ENCODE peak calls at places on chromosomes 12 and 14, in eight cellular contexts. One of them, this sample, is unnamed.

GRCh38 chr14:71783786-71784185 is 148.4 kb upstream of the RGS6 start:
- DNase-seq in psoas muscle: no peak
- DNase-seq in GM20000: no peak
- DNase-seq in glutamatergic neuron: no peak
- DNase-seq in H9: no peak
- DNase-seq in CD4-positive, alpha-beta T cell: no peak
- DNase-seq in MM.1S: no peak
- DNase-seq in epithelial cell of proximal tubule: no peak
- DNase-seq in this sample: no peak

GRCh38 chr14:74403619-74404417 is 22.2 kb downstream of the SYNDIG1L start:
- DNase-seq in MM.1S: no peak
- DNase-seq in glutamatergic neuron: no peak
- DNase-seq in CD4-positive, alpha-beta T cell: no peak
- DNase-seq in psoas muscle: no peak
- DNase-seq in epithelial cell of proximal tubule: no peak
- DNase-seq in GM20000: no peak
- DNase-seq in H9: no peak
- DNase-seq in this sample: no peak

GRCh38 chr12:32476446-32476845 is 77.1 kb downstream of the FGD4 start:
- DNase-seq in glutamatergic neuron: no peak
- DNase-seq in CD4-positive, alpha-beta T cell: no peak
- DNase-seq in GM20000: no peak
- DNase-seq in psoas muscle: no peak
- DNase-seq in H9: no peak
- DNase-seq in MM.1S: no peak
- DNase-seq in epithelial cell of proximal tubule: no peak
- DNase-seq in this sample: no peak

GRCh38 chr12:104620761-104621531 is 164.2 kb downstream of the CHST11 start:
- DNase-seq in CD4-positive, alpha-beta T cell: no peak
- DNase-seq in epithelial cell of proximal tubule: no peak
- DNase-seq in psoas muscle: no peak
- DNase-seq in H9: no peak
- DNase-seq in MM.1S: no peak
- DNase-seq in GM20000: no peak
- DNase-seq in glutamatergic neuron: no peak
- DNase-seq in this sample: no peak

GRCh38 chr14:77761205-77761931 is 412 bp upstream of the SNW1 start:
- DNase-seq in GM20000: no peak
- DNase-seq in MM.1S: no peak
- DNase-seq in H9: peak; percentile 64
- DNase-seq in psoas muscle: peak; percentile 40
- DNase-seq in CD4-positive, alpha-beta T cell: no peak
- DNase-seq in glutamatergic neuron: peak; percentile 26
- DNase-seq in epithelial cell of proximal tubule: peak; percentile 66
- DNase-seq in this sample: no peak

GRCh38 chr14:100593751-100594624 is 6.8 kb upstream of the BEGAIN start:
- DNase-seq in MM.1S: no peak
- DNase-seq in H9: no peak
- DNase-seq in psoas muscle: peak; percentile 5
- DNase-seq in GM20000: no peak
- DNase-seq in epithelial cell of proximal tubule: no peak
- DNase-seq in CD4-positive, alpha-beta T cell: no peak
- DNase-seq in glutamatergic neuron: peak; percentile 5
- DNase-seq in this sample: no peak

GRCh38 chr12:106245767-106246166 is 2.1 kb downstream of the CKAP4 start:
- DNase-seq in CD4-positive, alpha-beta T cell: no peak
- DNase-seq in GM20000: no peak
- DNase-seq in glutamatergic neuron: no peak
- DNase-seq in psoas muscle: peak; percentile 50
- DNase-seq in MM.1S: no peak
- DNase-seq in H9: peak; percentile 26
- DNase-seq in epithelial cell of proximal tubule: no peak
- DNase-seq in this sample: no peak

GRCh38 chr12:95940514-95940913 is 1.9 kb downstream of the CCDC38 start:
- DNase-seq in psoas muscle: no peak
- DNase-seq in H9: no peak
- DNase-seq in glutamatergic neuron: no peak
- DNase-seq in GM20000: no peak
- DNase-seq in MM.1S: no peak
- DNase-seq in epithelial cell of proximal tubule: no peak
- DNase-seq in CD4-positive, alpha-beta T cell: no peak
- DNase-seq in this sample: no peak

GRCh38 chr12:132300789-132301722 is 28.3 kb downstream of the GALNT9 start:
- DNase-seq in psoas muscle: peak; percentile 6
- DNase-seq in MM.1S: no peak
- DNase-seq in glutamatergic neuron: peak; percentile 59
- DNase-seq in CD4-positive, alpha-beta T cell: no peak
- DNase-seq in GM20000: no peak
- DNase-seq in H9: no peak
- DNase-seq in epithelial cell of proximal tubule: no peak
- DNase-seq in this sample: no peak

GRCh38 chr14:29215853-29216252 is 449.3 kb downstream of the FOXG1 start:
- DNase-seq in MM.1S: no peak
- DNase-seq in glutamatergic neuron: no peak
- DNase-seq in GM20000: no peak
- DNase-seq in H9: no peak
- DNase-seq in psoas muscle: no peak
- DNase-seq in epithelial cell of proximal tubule: no peak
- DNase-seq in CD4-positive, alpha-beta T cell: no peak
- DNase-seq in this sample: no peak

DNA sequence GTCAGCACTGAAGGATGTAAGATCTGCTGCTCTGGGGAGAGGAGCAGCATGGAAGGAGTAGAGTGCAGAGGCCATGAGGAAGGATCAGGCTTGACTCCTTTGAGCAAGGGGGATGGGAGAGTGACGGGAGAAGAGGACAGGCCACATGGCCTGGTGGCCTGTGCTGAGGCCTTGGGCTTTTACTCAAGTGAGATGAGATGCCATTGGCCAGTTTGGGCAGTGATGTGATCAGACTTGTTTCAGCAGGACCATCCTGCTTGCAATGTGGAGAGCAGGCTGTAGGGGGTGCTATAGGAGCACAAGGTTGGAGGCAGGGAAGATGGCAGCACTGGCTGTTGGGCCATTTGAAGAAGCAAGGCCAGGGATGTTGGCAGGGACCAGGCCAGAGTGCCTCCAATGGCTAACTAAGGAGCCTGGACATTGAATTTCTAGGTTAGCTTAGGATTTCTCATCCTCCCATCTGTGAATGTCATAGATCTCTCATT is 23.6 kb downstream of the FGF23 start:
- DNase-seq in H9: peak; percentile 96
- DNase-seq in GM20000: peak; percentile 36
- DNase-seq in CD4-positive, alpha-beta T cell: no peak
- DNase-seq in glutamatergic neuron: peak; percentile 81
- DNase-seq in MM.1S: peak; percentile 49
- DNase-seq in psoas muscle: peak; percentile 25
- DNase-seq in epithelial cell of proximal tubule: no peak
- DNase-seq in this sample: peak; percentile 44
- TF ChIP-seq CTCF in H9: peak; percentile 90
- TF ChIP-seq CTCF in GM20000: peak; percentile 34
- TF ChIP-seq CTCF in CD4-positive, alpha-beta T cell: peak; percentile 22
- TF ChIP-seq CTCF in glutamatergic neuron: peak; percentile 71
- TF ChIP-seq CTCF in MM.1S: peak; percentile 68
- TF ChIP-seq CTCF in psoas muscle: peak; percentile 34
- TF ChIP-seq CTCF in epithelial cell of proximal tubule: peak; percentile 59
- TF ChIP-seq CTCF in this sample: peak; percentile 53

DNA sequence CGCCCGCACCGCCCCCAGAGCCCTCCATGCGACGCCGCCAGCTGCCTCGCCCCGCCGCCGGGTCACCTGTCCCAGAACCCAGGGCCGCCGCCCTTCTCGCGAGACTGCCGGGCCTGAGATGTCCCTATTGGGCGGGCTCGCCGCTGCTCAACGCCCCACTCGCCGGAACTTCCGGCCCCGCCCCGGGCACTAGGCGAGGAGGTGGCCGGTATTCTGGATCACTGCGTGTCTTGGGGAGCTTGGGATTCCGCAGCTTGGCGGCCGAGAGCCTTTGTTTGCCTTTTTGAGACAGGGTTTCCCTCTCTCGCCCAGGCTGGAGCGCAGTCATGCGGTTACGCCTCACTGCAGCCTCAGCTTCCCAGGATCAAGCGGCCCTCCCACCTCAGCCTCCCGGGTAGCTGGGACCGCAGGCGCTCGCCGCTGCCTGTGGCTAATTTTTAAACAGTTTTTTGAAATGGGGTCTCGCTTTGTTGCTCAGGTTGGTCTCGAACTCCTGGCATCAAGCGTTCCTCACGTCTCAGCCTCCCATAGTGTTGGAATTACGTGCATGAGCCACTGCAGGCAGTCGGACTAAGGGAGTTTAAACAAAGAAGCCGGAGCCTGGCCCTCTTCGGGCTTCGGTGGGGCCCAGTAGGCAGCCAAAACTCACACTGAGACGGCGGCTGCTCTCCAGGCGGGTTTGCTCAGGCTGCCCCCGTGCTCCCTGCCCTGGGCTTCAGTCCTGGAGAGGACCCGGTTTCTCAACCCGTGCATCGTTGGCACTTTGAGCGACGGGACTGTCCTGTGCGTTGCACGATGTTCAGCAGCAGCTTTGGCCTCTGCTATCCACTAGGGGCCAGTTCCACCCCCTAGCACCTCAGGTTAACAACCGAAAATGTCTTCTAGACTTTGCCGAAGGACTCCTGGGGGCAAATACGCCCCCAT is at the start of gene SLC15A4:
- DNase-seq in CD4-positive, alpha-beta T cell: peak; percentile 79
- DNase-seq in H9: peak; percentile 98
- DNase-seq in glutamatergic neuron: peak; percentile 91
- DNase-seq in GM20000: peak; percentile 97
- DNase-seq in epithelial cell of proximal tubule: peak; percentile 35
- DNase-seq in psoas muscle: peak; percentile 98
- DNase-seq in MM.1S: peak; percentile 87
- DNase-seq in this sample: peak; percentile 95
- TF ChIP-seq CTCF in CD4-positive, alpha-beta T cell: no peak
- TF ChIP-seq CTCF in H9: peak; percentile 40
- TF ChIP-seq CTCF in glutamatergic neuron: no peak
- TF ChIP-seq CTCF in GM20000: no peak
- TF ChIP-seq CTCF in epithelial cell of proximal tubule: peak; percentile 41
- TF ChIP-seq CTCF in psoas muscle: no peak
- TF ChIP-seq CTCF in MM.1S: no peak
- TF ChIP-seq CTCF in this sample: peak; percentile 22

DNA sequence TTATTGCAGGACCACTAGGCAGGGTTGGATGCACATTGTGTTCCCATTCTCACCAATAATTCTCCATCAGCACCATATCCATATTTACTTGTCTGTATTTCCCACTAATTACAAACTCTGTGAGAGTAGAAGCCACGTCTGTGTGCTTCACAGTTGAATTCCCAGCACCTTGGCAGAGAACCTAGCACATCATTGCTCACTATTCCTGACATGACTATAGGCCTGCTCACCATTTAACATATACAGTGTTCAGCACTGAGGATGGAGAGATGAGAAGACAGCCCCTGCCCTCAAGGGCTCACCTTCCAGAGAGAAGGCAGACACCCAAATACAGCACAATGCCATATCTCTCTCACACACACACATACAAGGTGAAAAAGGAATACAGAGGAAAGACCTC is 5.0 kb downstream of the DAD1 start:
- DNase-seq in H9: no peak
- DNase-seq in CD4-positive, alpha-beta T cell: no peak
- DNase-seq in epithelial cell of proximal tubule: no peak
- DNase-seq in GM20000: no peak
- DNase-seq in MM.1S: no peak
- DNase-seq in psoas muscle: no peak
- DNase-seq in glutamatergic neuron: no peak
- DNase-seq in this sample: no peak
- TF ChIP-seq CTCF in H9: no peak
- TF ChIP-seq CTCF in CD4-positive, alpha-beta T cell: no peak
- TF ChIP-seq CTCF in epithelial cell of proximal tubule: no peak
- TF ChIP-seq CTCF in GM20000: no peak
- TF ChIP-seq CTCF in MM.1S: no peak
- TF ChIP-seq CTCF in psoas muscle: no peak
- TF ChIP-seq CTCF in glutamatergic neuron: no peak
- TF ChIP-seq CTCF in this sample: no peak

DNA sequence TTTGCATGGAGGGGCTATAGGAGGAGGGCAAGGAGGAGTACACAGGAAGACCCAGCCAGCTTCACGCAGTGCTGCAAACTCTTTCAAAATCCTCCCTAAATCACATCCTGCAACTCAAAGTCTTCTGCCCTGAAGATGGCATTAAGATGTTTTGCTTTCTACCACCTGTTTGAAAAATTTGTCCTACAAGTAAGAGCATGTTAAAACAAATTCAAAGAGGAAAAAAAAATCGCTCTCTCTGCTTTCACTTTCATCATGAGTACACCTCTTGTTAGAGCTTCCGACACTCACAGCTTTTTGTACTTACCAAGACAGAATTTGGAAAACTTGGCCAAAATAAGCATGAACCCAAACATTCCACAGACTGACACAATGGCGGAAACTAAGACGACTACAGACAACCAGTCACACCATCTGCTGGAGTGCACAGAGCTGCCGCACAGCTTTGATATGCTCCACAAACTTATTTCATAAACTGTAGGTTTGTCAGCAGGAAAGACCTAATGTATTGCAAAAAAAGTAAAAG is 21.3 kb downstream of the GCH1 start:
- DNase-seq in glutamatergic neuron: no peak
- DNase-seq in MM.1S: peak; percentile 51
- DNase-seq in epithelial cell of proximal tubule: no peak
- DNase-seq in H9: no peak
- DNase-seq in GM20000: peak; percentile 41
- DNase-seq in psoas muscle: no peak
- DNase-seq in CD4-positive, alpha-beta T cell: no peak
- DNase-seq in this sample: no peak
- TF ChIP-seq CTCF in glutamatergic neuron: no peak
- TF ChIP-seq CTCF in MM.1S: no peak
- TF ChIP-seq CTCF in epithelial cell of proximal tubule: no peak
- TF ChIP-seq CTCF in H9: no peak
- TF ChIP-seq CTCF in GM20000: no peak
- TF ChIP-seq CTCF in psoas muscle: no peak
- TF ChIP-seq CTCF in CD4-positive, alpha-beta T cell: no peak
- TF ChIP-seq CTCF in this sample: no peak

This sample was measured in progenitor cell of endocrine pancreas.